ENCODE peak calls at places on chromosomes 4 and X, in nine cellular contexts. E is brain microvascular endothelial cell, K is astrocyte, Q is H7, B is breast epithelium, L is hepatocyte, I is mesenchymal stem cell, Y is left lung, N is cardiac muscle cell. O is an unnamed sample.

GRCh38 chr4:111689731-111690130 is 455.5 kb upstream of the FAM241A start:
- DNase-seq in I (peak; percentile 60), E (no peak), B (no peak), Q (no peak), K (peak; percentile 39), L (no peak), N (no peak), Y (no peak), O (no peak)

GRCh38 chrX:19122641-19123009 is 357 bp upstream of the ADGRG2 start:
- DNase-seq in I (no peak), E (no peak), K (no peak), Q (no peak), B (no peak), L (no peak), N (no peak), Y (no peak), O (no peak)

GRCh38 chr4:2042207-2042946 is 16.8 kb upstream of the NAT8L start:
- DNase-seq in L (peak; percentile 69), I (peak; percentile 29), B (no peak), E (no peak), K (no peak), N (no peak), Q (peak; percentile 85), Y (peak; percentile 86), O (no peak)

GRCh38 chrX:134377537-134377936 is 82.4 kb upstream of the HPRT1 start:
- DNase-seq in K (peak; percentile 36), L (peak; percentile 34), Y (no peak), Q (no peak), E (peak; percentile 58), N (peak; percentile 65), I (peak; percentile 56), B (no peak), O (no peak)

GRCh38 chr4:73438582-73439215 is 2.7 kb downstream of the AFP start:
- DNase-seq in E (peak; percentile 27), B (no peak), K (no peak), I (no peak), Y (no peak), Q (no peak), N (no peak), L (no peak), O (no peak)

GRCh38 chr4:38606587-38606905 is 57.5 kb upstream of the KLF3 start:
- DNase-seq in L (no peak), I (no peak), Y (no peak), K (no peak), N (no peak), B (no peak), Q (no peak), E (no peak), O (no peak)

GRCh38 chrX:119654112-119654531 is 38.8 kb downstream of the SEPTIN6 start:
- DNase-seq in N (peak; percentile 83), E (peak; percentile 86), Q (peak; percentile 46), Y (no peak), I (peak; percentile 86), L (peak; percentile 62), K (peak; percentile 46), B (no peak), O (no peak)

GRCh38 chr4:119646347-119647071 is 17.9 kb upstream of the PDE5A start:
- DNase-seq in B (no peak), N (peak; percentile 59), E (no peak), I (no peak), K (peak; percentile 79), Y (no peak), L (peak; percentile 46), Q (no peak), O (no peak)

GRCh38 chrX:132187451-132187850 is 31.8 kb downstream of the RAP2C start:
- DNase-seq in E (no peak), L (no peak), N (no peak), Q (no peak), I (no peak), B (no peak), K (no peak), Y (no peak), O (no peak)

GRCh38 chr4:5711479-5712184 is 631 bp downstream of the EVC start:
- DNase-seq in Y (no peak), N (peak; percentile 50), K (peak; percentile 68), E (peak; percentile 51), I (peak; percentile 80), L (no peak), Q (no peak), B (no peak), O (no peak)

GRCh38 chrX:11064851-11065600 is 46.1 kb upstream of the HCCS start:
- DNase-seq in Y (no peak), N (peak; percentile 82), L (no peak), I (peak; percentile 3), E (peak; percentile 40), K (peak; percentile 78), B (no peak), Q (no peak), O (no peak)

GRCh38 chr4:24473309-24473721 is 111.0 kb downstream of the DHX15 start:
- DNase-seq in B (no peak), I (peak; percentile 36), Y (no peak), L (peak; percentile 57), K (peak; percentile 38), Q (peak; percentile 65), N (peak; percentile 46), E (no peak), O (no peak)

GRCh38 chr4:128351502-128351901 is 63.9 kb upstream of the PGRMC2 start:
- DNase-seq in B (no peak), N (no peak), Y (no peak), K (no peak), Q (no peak), L (no peak), I (no peak), E (no peak), O (no peak)

GRCh38 chr4:48071171-48071570 is 54.6 kb downstream of the NIPAL1 start:
- DNase-seq in K (peak; percentile 70), L (peak; percentile 21), B (no peak), Y (no peak), I (no peak), E (peak; percentile 41), N (peak; percentile 63), Q (no peak), O (no peak)

GRCh38 chr4:74444891-74445642 is at the start of gene AREG:
- DNase-seq in K (peak; percentile 46), N (peak; percentile 97), I (peak; percentile 75), Q (peak; percentile 79), Y (peak; percentile 96), E (peak; percentile 40), B (peak; percentile 72), L (peak; percentile 91), O (peak; percentile 85)

GRCh38 chr4:73692701-73693100 is 47.7 kb upstream of the CXCL8 start:
- DNase-seq in K (no peak), Q (no peak), N (no peak), B (no peak), L (no peak), Y (no peak), I (no peak), E (no peak), O (no peak)

GRCh38 chr4:126465341-126465740 is 1150.6 kb downstream of the FAT4 start:
- DNase-seq in L (no peak), K (no peak), E (no peak), N (peak; percentile 6), Y (no peak), I (no peak), Q (no peak), B (no peak), O (no peak)

GRCh38 chr4:150534818-150535217 is 47.1 kb upstream of the MAB21L2 start:
- DNase-seq in N (no peak), B (no peak), Y (no peak), L (no peak), E (no peak), I (no peak), Q (no peak), K (no peak), O (no peak)

GRCh38 chr4:26619784-26620183 is 35.9 kb downstream of the TBC1D19 start:
- DNase-seq in B (no peak), I (peak; percentile 54), N (peak; percentile 4), E (no peak), L (no peak), Y (no peak), Q (no peak), K (peak; percentile 36), O (no peak)
- H3K36me3 ChIP-seq in B (no peaks in the 10 kb centered on the region), I (peaks cover 57% of the 10 kb centered on the region), N (no peaks in the 10 kb centered on the region), E (no peaks in the 10 kb centered on the region), L (no peaks in the 10 kb centered on the region), Y (no peaks in the 10 kb centered on the region), Q (no peaks in the 10 kb centered on the region), K (peaks cover 3% of the 10 kb centered on the region), O (no peaks in the 10 kb centered on the region)

GRCh38 chr4:6924361-6924779 is 14.7 kb downstream of the TBC1D14 start:
- DNase-seq in I (no peak), K (no peak), E (no peak), Y (no peak), Q (no peak), N (no peak), L (no peak), B (no peak), O (no peak)
- H3K36me3 ChIP-seq in I (peaks cover 21% of the 10 kb centered on the region), K (no peaks in the 10 kb centered on the region), E (peaks cover 6% of the 10 kb centered on the region), Y (peaks cover 23% of the 10 kb centered on the region), Q (peaks cover 6% of the 10 kb centered on the region), N (no peaks in the 10 kb centered on the region), L (no peaks in the 10 kb centered on the region), B (no peaks in the 10 kb centered on the region), O (peaks cover 14% of the 10 kb centered on the region)

DNA sequence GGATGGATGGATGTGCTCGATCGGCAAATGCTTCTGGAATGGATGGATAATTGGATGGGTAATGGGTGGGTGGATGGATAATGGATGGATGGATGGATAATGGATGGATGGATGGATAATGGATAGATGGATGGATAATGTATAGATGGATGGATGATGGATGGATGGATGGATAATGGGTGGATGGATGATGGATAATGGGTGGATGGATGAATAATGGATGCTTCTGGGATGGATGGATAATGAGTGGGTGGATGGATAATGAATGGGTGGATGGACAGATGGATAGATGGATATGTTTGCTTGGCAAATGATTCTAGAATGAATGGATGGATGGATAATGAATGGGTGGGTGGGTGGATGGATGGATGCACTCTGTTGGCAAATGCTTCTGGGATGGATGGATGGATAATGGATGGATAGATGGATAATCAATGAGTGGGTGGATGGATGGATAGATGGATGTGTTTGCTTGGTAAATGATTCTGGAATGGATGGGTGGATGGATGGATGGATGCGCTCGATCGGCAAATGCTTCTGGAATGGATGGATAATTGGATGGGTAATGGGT is 3.8 kb upstream of the SLC25A6 start:
- DNase-seq in I (no peak), L (no peak), B (no peak), Q (no peak), E (no peak), K (no peak), N (no peak), Y (no peak), O (no peak)
- H3K36me3 ChIP-seq in I (peaks cover 23% of the 10 kb centered on the region), L (no peaks in the 10 kb centered on the region), B (no peaks in the 10 kb centered on the region), Q (peaks cover 14% of the 10 kb centered on the region), E (peaks cover 12% of the 10 kb centered on the region), K (peaks cover 2% of the 10 kb centered on the region), N (no peaks in the 10 kb centered on the region), Y (peaks cover 39% of the 10 kb centered on the region), O (peaks cover 4% of the 10 kb centered on the region)

DNA sequence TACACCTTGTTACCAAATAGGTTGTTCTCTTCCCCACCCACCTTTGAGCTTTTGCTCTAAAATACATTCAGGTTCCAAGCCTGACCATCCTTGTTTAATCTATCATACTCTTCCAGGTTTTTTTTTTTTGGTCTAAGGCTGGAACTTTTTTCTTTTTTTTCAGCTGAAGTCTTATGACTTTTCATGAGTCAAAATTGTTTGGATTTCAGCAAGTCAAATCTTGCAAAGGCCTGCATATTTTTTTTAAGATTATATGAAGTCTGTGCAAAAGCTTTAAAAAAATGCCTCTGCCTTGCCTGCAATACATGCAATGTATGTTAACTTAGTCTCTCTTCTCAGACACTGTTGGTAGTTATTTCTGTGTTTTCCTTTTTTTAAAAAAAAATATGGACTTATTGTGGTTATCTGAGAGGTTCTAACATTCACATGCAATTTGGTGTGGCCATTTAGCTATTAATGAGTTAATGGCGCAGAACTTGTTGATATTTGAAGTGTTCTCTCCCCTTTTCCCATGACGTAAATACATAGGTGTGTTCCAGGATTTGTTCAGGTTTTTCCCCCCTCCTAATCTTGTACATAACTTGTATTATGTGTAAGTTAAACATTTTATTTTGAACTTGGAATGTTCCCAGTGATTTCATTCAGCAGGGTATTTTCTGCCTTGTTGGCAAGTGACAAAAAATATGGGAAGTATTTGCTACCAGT is 58.7 kb downstream of the CCKAR start:
- DNase-seq in K (no peak), Q (no peak), Y (no peak), N (no peak), E (no peak), L (no peak), I (no peak), B (no peak), O (no peak)
- H3K36me3 ChIP-seq in K (peaks cover 21% of the 10 kb centered on the region), Q (peaks cover 12% of the 10 kb centered on the region), Y (peaks cover 72% of the 10 kb centered on the region), N (peaks cover 20% of the 10 kb centered on the region), E (no peaks in the 10 kb centered on the region), L (no peaks in the 10 kb centered on the region), I (peaks cover 99% of the 10 kb centered on the region), B (no peaks in the 10 kb centered on the region), O (peaks cover 16% of the 10 kb centered on the region)

O was measured in CD8-positive, alpha-beta T cell.